ENCODE peak calls at places on chromosomes 3 and 15, in nine cellular contexts. T, A, V, Y, N, I, O, C and Q are unnamed samples.

GRCh38 chr15:100615801-100616200 is 13.4 kb downstream of the ASB7 start:
- DNase-seq in T (no peak), A (no peak), V (no peak), Y (no peak), N (no peak), I (no peak), O (no peak), C (no peak), Q (no peak)

GRCh38 chr3:134394380-134394779 is 20.1 kb upstream of the AMOTL2 start:
- DNase-seq in T (no peak), A (no peak), V (no peak), Y (no peak), N (no peak), I (no peak), O (no peak), C (no peak), Q (no peak)

GRCh38 chr3:175274474-175275218 is 415.5 kb downstream of the NAALADL2 start:
- DNase-seq in T (peak), A (no peak), V (no peak), Y (no peak), N (no peak), I (no peak), O (no peak), C (no peak), Q (no peak)

GRCh38 chr3:188262913-188263683 is 109.1 kb downstream of the LPP start:
- DNase-seq in T (no peak), A (no peak), V (no peak), Y (no peak), N (peak), I (peak), O (no peak), C (no peak), Q (no peak)

GRCh38 chr3:50318615-50319014 is 3.9 kb downstream of the HYAL2 start:
- DNase-seq in T (no peak), A (no peak), V (no peak), Y (no peak), N (no peak), I (no peak), O (no peak), C (no peak), Q (peak)

GRCh38 chr3:69997486-69998307 is 1.8 kb upstream of the SAMMSON start:
- DNase-seq in T (no peak), A (no peak), V (no peak), Y (no peak), N (no peak), I (peak), O (no peak), C (no peak), Q (no peak)

GRCh38 chr15:61680260-61681037 is 379.8 kb downstream of the VPS13C start:
- DNase-seq in T (no peak), A (no peak), V (no peak), Y (no peak), N (no peak), I (no peak), O (no peak), C (no peak), Q (no peak)

GRCh38 chr3:150588027-150588830 is 14.9 kb upstream of the SELENOT start:
- DNase-seq in T (no peak), A (no peak), V (no peak), Y (peak), N (no peak), I (no peak), O (no peak), C (no peak), Q (no peak)

GRCh38 chr3:136350132-136350531 is 100.0 kb downstream of the PCCB start:
- DNase-seq in T (no peak), A (no peak), V (no peak), Y (no peak), N (peak), I (no peak), O (no peak), C (peak), Q (no peak)